ENCODE peak calls at places on chromosomes 3 and 15, in nine cellular contexts. One of them, this sample, is unnamed.

GRCh38 chr3:124297062-124297980 is 305.4 kb upstream of the ROPN1 start:
- DNase-seq in left ventricle myocardium inferior: no peak
- DNase-seq in HCT116: no peak
- DNase-seq in foreskin fibroblast: no peak
- DNase-seq in WERI-Rb-1: no peak
- DNase-seq in MCF 10A: peak; percentile 12
- DNase-seq in fibroblast of the aortic adventitia: no peak
- DNase-seq in GM20000: no peak
- DNase-seq in lower leg skin: no peak
- DNase-seq in this sample: peak; percentile 37

GRCh38 chr15:61038387-61038786 is 190.7 kb downstream of the RORA start:
- DNase-seq in foreskin fibroblast: peak; percentile 54
- DNase-seq in lower leg skin: no peak
- DNase-seq in GM20000: no peak
- DNase-seq in WERI-Rb-1: no peak
- DNase-seq in MCF 10A: peak; percentile 72
- DNase-seq in HCT116: no peak
- DNase-seq in left ventricle myocardium inferior: no peak
- DNase-seq in fibroblast of the aortic adventitia: peak; percentile 61
- DNase-seq in this sample: peak; percentile 71

GRCh38 chr15:98889930-98890695 is 117.5 kb downstream of the PGPEP1L start:
- DNase-seq in fibroblast of the aortic adventitia: peak; percentile 88
- DNase-seq in lower leg skin: no peak
- DNase-seq in left ventricle myocardium inferior: no peak
- DNase-seq in GM20000: no peak
- DNase-seq in HCT116: no peak
- DNase-seq in foreskin fibroblast: peak; percentile 86
- DNase-seq in MCF 10A: peak; percentile 59
- DNase-seq in WERI-Rb-1: no peak
- DNase-seq in this sample: peak; percentile 95

GRCh38 chr15:92377083-92377789 is 16.4 kb upstream of the ST8SIA2 start:
- DNase-seq in MCF 10A: peak; percentile 51
- DNase-seq in lower leg skin: no peak
- DNase-seq in foreskin fibroblast: no peak
- DNase-seq in left ventricle myocardium inferior: peak; percentile 47
- DNase-seq in HCT116: no peak
- DNase-seq in fibroblast of the aortic adventitia: no peak
- DNase-seq in GM20000: no peak
- DNase-seq in WERI-Rb-1: peak; percentile 19
- DNase-seq in this sample: no peak

GRCh38 chr3:3443482-3443881 is 264.0 kb upstream of the CRBN start:
- DNase-seq in WERI-Rb-1: no peak
- DNase-seq in left ventricle myocardium inferior: no peak
- DNase-seq in foreskin fibroblast: no peak
- DNase-seq in lower leg skin: no peak
- DNase-seq in MCF 10A: no peak
- DNase-seq in GM20000: no peak
- DNase-seq in HCT116: no peak
- DNase-seq in fibroblast of the aortic adventitia: no peak
- DNase-seq in this sample: no peak

GRCh38 chr15:73732911-73733310 is 20.2 kb downstream of the INSYN1 start:
- DNase-seq in lower leg skin: no peak
- DNase-seq in GM20000: no peak
- DNase-seq in MCF 10A: no peak
- DNase-seq in fibroblast of the aortic adventitia: no peak
- DNase-seq in HCT116: no peak
- DNase-seq in WERI-Rb-1: no peak
- DNase-seq in left ventricle myocardium inferior: no peak
- DNase-seq in foreskin fibroblast: no peak
- DNase-seq in this sample: no peak

GRCh38 chr3:24135280-24135679 is 190.2 kb downstream of the NR1D2 start:
- DNase-seq in fibroblast of the aortic adventitia: no peak
- DNase-seq in lower leg skin: no peak
- DNase-seq in left ventricle myocardium inferior: no peak
- DNase-seq in WERI-Rb-1: no peak
- DNase-seq in HCT116: no peak
- DNase-seq in GM20000: no peak
- DNase-seq in MCF 10A: peak; percentile 47
- DNase-seq in foreskin fibroblast: peak; percentile 15
- DNase-seq in this sample: no peak

GRCh38 chr3:28476194-28476593 is 127.6 kb upstream of the AZI2 start:
- DNase-seq in HCT116: peak; percentile 29
- DNase-seq in MCF 10A: peak; percentile 54
- DNase-seq in WERI-Rb-1: no peak
- DNase-seq in left ventricle myocardium inferior: no peak
- DNase-seq in fibroblast of the aortic adventitia: peak; percentile 69
- DNase-seq in lower leg skin: no peak
- DNase-seq in foreskin fibroblast: peak; percentile 57
- DNase-seq in GM20000: peak; percentile 36
- DNase-seq in this sample: peak; percentile 70

GRCh38 chr15:25688166-25688565 is 175.0 kb downstream of the ATP10A start:
- DNase-seq in fibroblast of the aortic adventitia: no peak
- DNase-seq in HCT116: no peak
- DNase-seq in MCF 10A: no peak
- DNase-seq in GM20000: no peak
- DNase-seq in left ventricle myocardium inferior: no peak
- DNase-seq in WERI-Rb-1: no peak
- DNase-seq in lower leg skin: no peak
- DNase-seq in foreskin fibroblast: no peak
- DNase-seq in this sample: no peak

GRCh38 chr3:178059836-178060235 is 476.4 kb upstream of the KCNMB2 start:
- DNase-seq in MCF 10A: no peak
- DNase-seq in HCT116: no peak
- DNase-seq in left ventricle myocardium inferior: no peak
- DNase-seq in lower leg skin: no peak
- DNase-seq in foreskin fibroblast: peak; percentile 57
- DNase-seq in WERI-Rb-1: no peak
- DNase-seq in GM20000: no peak
- DNase-seq in fibroblast of the aortic adventitia: no peak
- DNase-seq in this sample: peak; percentile 57

GRCh38 chr3:27431116-27431515 is 53.1 kb downstream of the SLC4A7 start:
- DNase-seq in fibroblast of the aortic adventitia: peak; percentile 98
- DNase-seq in GM20000: no peak
- DNase-seq in HCT116: peak; percentile 4
- DNase-seq in left ventricle myocardium inferior: no peak
- DNase-seq in foreskin fibroblast: peak; percentile 95
- DNase-seq in MCF 10A: peak; percentile 97
- DNase-seq in lower leg skin: no peak
- DNase-seq in WERI-Rb-1: no peak
- DNase-seq in this sample: peak; percentile 98

GRCh38 chr15:63454812-63455211 is 49.6 kb upstream of the USP3 start:
- DNase-seq in foreskin fibroblast: no peak
- DNase-seq in HCT116: no peak
- DNase-seq in fibroblast of the aortic adventitia: no peak
- DNase-seq in left ventricle myocardium inferior: no peak
- DNase-seq in WERI-Rb-1: no peak
- DNase-seq in MCF 10A: no peak
- DNase-seq in GM20000: no peak
- DNase-seq in lower leg skin: no peak
- DNase-seq in this sample: no peak
- TF ChIP-seq CTCF in foreskin fibroblast: no peak
- TF ChIP-seq CTCF in HCT116: no peak
- TF ChIP-seq CTCF in fibroblast of the aortic adventitia: no peak
- TF ChIP-seq CTCF in left ventricle myocardium inferior: no peak
- TF ChIP-seq CTCF in WERI-Rb-1: no peak
- TF ChIP-seq CTCF in MCF 10A: no peak
- TF ChIP-seq CTCF in GM20000: no peak
- TF ChIP-seq CTCF in lower leg skin: no peak
- TF ChIP-seq CTCF in this sample: no peak

GRCh38 chr3:154901263-154901662 is 178.9 kb upstream of the MME start:
- DNase-seq in lower leg skin: no peak
- DNase-seq in HCT116: no peak
- DNase-seq in MCF 10A: no peak
- DNase-seq in GM20000: no peak
- DNase-seq in WERI-Rb-1: no peak
- DNase-seq in fibroblast of the aortic adventitia: peak; percentile 60
- DNase-seq in left ventricle myocardium inferior: no peak
- DNase-seq in foreskin fibroblast: no peak
- DNase-seq in this sample: no peak

GRCh38 chr3:154900777-154901176 is 179.3 kb upstream of the MME start:
- DNase-seq in WERI-Rb-1: no peak
- DNase-seq in HCT116: no peak
- DNase-seq in GM20000: no peak
- DNase-seq in fibroblast of the aortic adventitia: peak; percentile 65
- DNase-seq in foreskin fibroblast: no peak
- DNase-seq in lower leg skin: no peak
- DNase-seq in left ventricle myocardium inferior: no peak
- DNase-seq in MCF 10A: no peak
- DNase-seq in this sample: no peak

GRCh38 chr3:154898916-154899315 is 181.2 kb upstream of the MME start:
- DNase-seq in foreskin fibroblast: no peak
- DNase-seq in GM20000: no peak
- DNase-seq in lower leg skin: no peak
- DNase-seq in MCF 10A: no peak
- DNase-seq in HCT116: no peak
- DNase-seq in WERI-Rb-1: no peak
- DNase-seq in left ventricle myocardium inferior: no peak
- DNase-seq in fibroblast of the aortic adventitia: no peak
- DNase-seq in this sample: no peak

GRCh38 chr3:154898398-154898797 is 181.7 kb upstream of the MME start:
- DNase-seq in MCF 10A: no peak
- DNase-seq in WERI-Rb-1: no peak
- DNase-seq in foreskin fibroblast: peak; percentile 18
- DNase-seq in left ventricle myocardium inferior: no peak
- DNase-seq in GM20000: no peak
- DNase-seq in lower leg skin: no peak
- DNase-seq in HCT116: no peak
- DNase-seq in fibroblast of the aortic adventitia: peak; percentile 39
- DNase-seq in this sample: no peak

GRCh38 chr3:154904328-154904727 is 175.8 kb upstream of the MME start:
- DNase-seq in left ventricle myocardium inferior: no peak
- DNase-seq in fibroblast of the aortic adventitia: peak; percentile 46
- DNase-seq in MCF 10A: peak; percentile 50
- DNase-seq in WERI-Rb-1: no peak
- DNase-seq in GM20000: peak; percentile 8
- DNase-seq in lower leg skin: no peak
- DNase-seq in HCT116: peak; percentile 33
- DNase-seq in foreskin fibroblast: peak; percentile 74
- DNase-seq in this sample: peak; percentile 63
- TF ChIP-seq CTCF in left ventricle myocardium inferior: peak; percentile 19
- TF ChIP-seq CTCF in fibroblast of the aortic adventitia: peak; percentile 49
- TF ChIP-seq CTCF in MCF 10A: peak; percentile 18
- TF ChIP-seq CTCF in WERI-Rb-1: no peak
- TF ChIP-seq CTCF in GM20000: no peak
- TF ChIP-seq CTCF in lower leg skin: no peak
- TF ChIP-seq CTCF in HCT116: peak; percentile 59
- TF ChIP-seq CTCF in foreskin fibroblast: peak; percentile 39
- TF ChIP-seq CTCF in this sample: peak; percentile 54

GRCh38 chr15:70669006-70669602 is 94.3 kb downstream of the UACA start:
- DNase-seq in left ventricle myocardium inferior: no peak
- DNase-seq in foreskin fibroblast: no peak
- DNase-seq in GM20000: peak; percentile 41
- DNase-seq in WERI-Rb-1: no peak
- DNase-seq in lower leg skin: no peak
- DNase-seq in fibroblast of the aortic adventitia: no peak
- DNase-seq in MCF 10A: no peak
- DNase-seq in HCT116: no peak
- DNase-seq in this sample: no peak
- TF ChIP-seq CTCF in left ventricle myocardium inferior: no peak
- TF ChIP-seq CTCF in foreskin fibroblast: no peak
- TF ChIP-seq CTCF in GM20000: no peak
- TF ChIP-seq CTCF in WERI-Rb-1: no peak
- TF ChIP-seq CTCF in lower leg skin: no peak
- TF ChIP-seq CTCF in fibroblast of the aortic adventitia: no peak
- TF ChIP-seq CTCF in MCF 10A: no peak
- TF ChIP-seq CTCF in HCT116: no peak
- TF ChIP-seq CTCF in this sample: no peak

DNA sequence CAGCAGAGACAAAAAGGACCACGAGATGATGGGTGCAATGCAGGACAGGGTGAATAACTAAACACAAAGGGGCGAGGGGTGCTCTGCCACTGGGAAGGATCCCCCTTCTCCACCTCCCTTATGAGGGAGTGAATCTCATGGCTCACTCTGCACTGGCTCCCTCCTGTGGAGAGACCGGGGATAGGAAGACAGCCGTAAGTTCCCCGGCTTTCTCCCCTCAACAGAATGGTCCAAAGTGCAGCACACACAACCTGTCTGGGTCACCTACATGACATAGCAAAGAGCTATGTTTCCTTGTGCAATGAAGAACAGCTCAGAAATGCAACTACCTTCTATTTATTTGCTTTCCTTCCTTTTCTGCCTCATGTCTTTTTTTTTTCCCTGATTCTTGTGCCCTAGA is 7.8 kb upstream of the ACSBG1 start:
- DNase-seq in MCF 10A: peak; percentile 40
- DNase-seq in GM20000: no peak
- DNase-seq in fibroblast of the aortic adventitia: no peak
- DNase-seq in WERI-Rb-1: peak; percentile 46
- DNase-seq in left ventricle myocardium inferior: no peak
- DNase-seq in HCT116: no peak
- DNase-seq in foreskin fibroblast: peak; percentile 36
- DNase-seq in lower leg skin: no peak
- DNase-seq in this sample: peak; percentile 32
- TF ChIP-seq CTCF in MCF 10A: peak; percentile 14
- TF ChIP-seq CTCF in GM20000: peak; percentile 16
- TF ChIP-seq CTCF in fibroblast of the aortic adventitia: peak; percentile 49
- TF ChIP-seq CTCF in WERI-Rb-1: peak; percentile 80
- TF ChIP-seq CTCF in left ventricle myocardium inferior: peak; percentile 47
- TF ChIP-seq CTCF in HCT116: peak; percentile 80
- TF ChIP-seq CTCF in foreskin fibroblast: peak; percentile 48
- TF ChIP-seq CTCF in lower leg skin: no peak
- TF ChIP-seq CTCF in this sample: peak; percentile 56

DNA sequence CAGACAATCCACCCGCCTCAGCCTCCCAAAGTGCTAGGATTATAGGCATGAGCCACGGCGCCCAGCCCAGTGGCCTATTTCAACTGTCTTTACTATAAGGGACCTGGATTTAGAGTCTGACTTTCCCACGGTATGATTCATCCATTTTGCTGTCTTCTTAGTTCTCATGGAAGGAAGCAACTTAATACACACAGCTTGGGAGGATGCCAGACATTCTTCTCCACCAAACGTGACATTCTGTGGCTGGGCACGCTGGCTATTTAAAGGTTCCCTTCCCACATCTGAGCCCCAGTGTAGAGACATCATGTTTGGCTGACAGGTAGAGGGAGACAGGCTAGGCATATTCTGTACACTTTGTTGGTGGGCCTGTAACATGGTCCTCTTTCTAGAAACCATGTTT is 26.2 kb downstream of the FAM43A start:
- DNase-seq in fibroblast of the aortic adventitia: peak; percentile 62
- DNase-seq in GM20000: no peak
- DNase-seq in WERI-Rb-1: no peak
- DNase-seq in foreskin fibroblast: peak; percentile 65
- DNase-seq in left ventricle myocardium inferior: no peak
- DNase-seq in MCF 10A: peak; percentile 99
- DNase-seq in lower leg skin: no peak
- DNase-seq in HCT116: peak; percentile 43
- DNase-seq in this sample: peak; percentile 94
- TF ChIP-seq CTCF in fibroblast of the aortic adventitia: no peak
- TF ChIP-seq CTCF in GM20000: no peak
- TF ChIP-seq CTCF in WERI-Rb-1: no peak
- TF ChIP-seq CTCF in foreskin fibroblast: no peak
- TF ChIP-seq CTCF in left ventricle myocardium inferior: peak; percentile 34
- TF ChIP-seq CTCF in MCF 10A: no peak
- TF ChIP-seq CTCF in lower leg skin: no peak
- TF ChIP-seq CTCF in HCT116: no peak
- TF ChIP-seq CTCF in this sample: no peak

This sample was measured in cardiac fibroblast.